ENCODE peak calls at places on chromosomes 5 and 9, in nine cellular contexts. J is tibial artery, P is heart right ventricle, H is Peyer's patch, A is RWPE1, B is GM23338, I is H9, E is endothelial cell, Q is WTC11. C is an unnamed sample.
A peak's percentile ranks its signal among the peaks of the same experiment; 100 is the strongest.

GRCh38 chr5:169778622-169779596 is 141.8 kb downstream of the DOCK2 start:
- DNase-seq in B (no peak), J (no peak), P (no peak), A (no peak), Q (no peak), H (no peak), E (no peak), I (no peak), C (no peak)

GRCh38 chr5:6716634-6717149 is 3.5 kb downstream of the TENT4A start:
- DNase-seq in A (no peak), B (no peak), Q (no peak), P (peak; percentile 2), J (peak; percentile 56), H (no peak), E (no peak), I (no peak), C (no peak)

GRCh38 chr9:84917366-84918063 is 248.0 kb downstream of the NTRK2 start:
- DNase-seq in I (no peak), E (no peak), H (peak; percentile 52), A (no peak), P (no peak), J (no peak), B (no peak), Q (no peak), C (no peak)

GRCh38 chr5:93892481-93892880 is 151.1 kb upstream of the POU5F2 start:
- DNase-seq in H (no peak), E (no peak), A (no peak), Q (no peak), B (no peak), J (no peak), P (no peak), I (no peak), C (no peak)

GRCh38 chr5:111083323-111083722 is 8.8 kb upstream of the WDR36 start:
- DNase-seq in A (no peak), E (no peak), J (no peak), B (no peak), H (no peak), Q (no peak), I (no peak), P (no peak), C (no peak)

GRCh38 chr5:143014017-143014651 is 244.0 kb downstream of the ARHGAP26 start:
- DNase-seq in B (peak; percentile 87), I (peak; percentile 81), A (no peak), P (no peak), H (no peak), E (peak; percentile 61), J (no peak), Q (peak; percentile 79), C (no peak)

GRCh38 chr5:42912184-42912766 is 100.6 kb upstream of the SELENOP start:
- DNase-seq in J (no peak), I (no peak), P (no peak), B (peak; percentile 16), A (peak; percentile 65), Q (no peak), H (peak; percentile 60), E (peak; percentile 22), C (no peak)

GRCh38 chr9:101628173-101628572 is 33.4 kb upstream of the PPP3R2 start:
- DNase-seq in E (peak; percentile 43), H (no peak), A (peak; percentile 27), P (no peak), I (no peak), B (peak; percentile 33), J (no peak), Q (no peak), C (no peak)

GRCh38 chr9:132502480-132502879 is 79.9 kb upstream of the BARHL1 start:
- DNase-seq in B (no peak), P (no peak), J (no peak), E (no peak), H (no peak), I (no peak), Q (no peak), A (no peak), C (no peak)
- TF ChIP-seq CTCF in B (peak; percentile 15), P (no peak), J (no peak), E (no peak), H (no peak), I (no peak), Q (no peak), A (no peak), C (no peak)

GRCh38 chr5:141940695-141941271 is 17.1 kb downstream of the DELE1 start:
- DNase-seq in P (peak; percentile 25), E (no peak), A (no peak), B (peak; percentile 38), H (no peak), I (no peak), J (peak; percentile 70), Q (no peak), C (no peak)
- TF ChIP-seq CTCF in P (no peak), E (no peak), A (no peak), B (peak; percentile 5), H (no peak), I (no peak), J (no peak), Q (no peak), C (peak; percentile 45)

DNA sequence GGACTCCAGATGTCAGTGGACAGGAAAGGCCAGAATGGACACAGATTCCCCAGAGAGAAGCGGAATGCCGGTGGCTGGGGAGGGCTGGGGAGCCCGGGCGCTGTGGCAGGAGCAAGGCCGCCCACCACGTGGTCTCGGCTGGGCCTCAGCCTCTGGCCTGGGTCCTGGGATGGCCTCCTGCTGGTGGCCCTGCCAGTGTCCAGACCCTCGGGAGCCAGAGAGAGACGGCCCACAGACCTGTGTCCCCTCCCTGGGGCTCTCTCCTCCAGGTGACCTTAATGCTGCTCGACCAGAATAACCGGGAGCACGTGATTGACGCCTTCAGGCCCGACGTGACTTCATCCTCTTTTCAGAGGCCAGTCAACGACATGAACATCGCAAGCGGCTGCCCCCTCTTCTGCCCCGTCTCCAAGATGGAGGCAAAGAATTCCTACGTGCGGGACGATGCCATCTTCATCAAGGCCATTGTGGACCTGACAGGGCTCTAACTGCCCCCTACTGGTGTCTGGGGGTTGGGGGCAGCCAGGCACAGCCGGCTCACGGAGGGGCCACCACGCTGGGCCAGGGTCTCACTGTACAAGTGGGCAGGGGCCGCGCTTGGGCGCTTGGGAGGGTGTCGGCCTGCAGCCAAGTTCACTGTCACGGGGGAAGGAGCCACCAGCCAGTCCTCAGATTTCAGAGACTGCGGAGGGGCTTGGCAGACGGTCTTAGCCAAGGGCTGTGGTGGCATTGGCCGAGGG is 19.0 kb downstream of the FBXW5 start:
- DNase-seq in P (peak; percentile 74), Q (no peak), H (no peak), B (no peak), A (no peak), I (peak; percentile 32), E (no peak), J (peak; percentile 83), C (no peak)
- TF ChIP-seq CTCF in P (no peak), Q (no peak), H (no peak), B (peak; percentile 44), A (no peak), I (no peak), E (no peak), J (no peak), C (no peak)

DNA sequence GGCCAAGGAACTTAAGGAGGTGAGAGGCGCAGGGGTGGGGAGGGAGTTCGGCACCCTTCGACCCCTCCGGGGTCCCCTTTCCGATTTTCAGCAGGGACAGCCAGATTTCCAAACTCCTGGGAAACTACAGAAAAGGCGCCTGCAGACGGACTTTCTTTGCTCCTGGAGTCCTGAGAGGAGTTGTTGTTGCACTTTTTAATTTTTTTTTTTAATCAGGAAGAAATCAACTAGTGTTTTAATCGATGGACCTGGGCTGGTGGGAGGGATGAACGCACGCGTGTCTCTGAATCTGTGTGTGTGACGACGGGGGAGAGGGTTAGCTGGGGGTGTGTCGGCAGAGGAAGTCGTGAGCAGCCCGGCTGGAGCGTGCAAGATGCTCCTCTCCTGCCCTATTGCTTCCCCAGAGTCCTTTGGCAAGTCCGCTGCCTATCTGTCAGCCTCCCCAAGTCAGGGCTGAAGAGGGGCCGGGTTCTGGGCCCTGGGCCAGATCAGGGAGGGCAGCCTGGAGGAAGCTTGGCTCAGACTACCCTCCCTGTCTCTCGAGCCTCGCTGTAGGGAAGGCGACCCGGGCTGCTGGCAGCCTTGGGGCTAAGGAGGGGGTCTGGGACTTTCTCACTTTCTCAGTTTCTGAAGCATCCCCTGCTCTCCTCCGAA is 654 bp downstream of the PRR16 start:
- DNase-seq in A (peak; percentile 27), E (peak; percentile 25), I (peak; percentile 60), Q (peak; percentile 35), H (peak; percentile 50), J (peak; percentile 78), B (peak; percentile 51), P (peak; percentile 41), C (no peak)
- TF ChIP-seq CTCF in A (no peak), E (no peak), I (no peak), Q (no peak), H (no peak), J (no peak), B (no peak), P (no peak), C (no peak)

GRCh38 chr9:131273146-131273545 is 3.2 kb downstream of the FAM78A start:
- DNase-seq in J (no peak), A (no peak), B (no peak), P (peak; percentile 85), I (peak; percentile 34), E (no peak), H (no peak), Q (no peak), C (no peak)
- TF ChIP-seq CTCF in J (no peak), A (no peak), B (no peak), P (no peak), I (no peak), E (no peak), H (no peak), Q (no peak), C (no peak)

GRCh38 chr5:133952729-133953567 is 15.5 kb downstream of the C5orf15 start:
- DNase-seq in A (no peak), Q (no peak), J (peak; percentile 93), P (peak; percentile 82), H (peak; percentile 65), E (no peak), I (no peak), B (no peak), C (peak; percentile 70)
- TF ChIP-seq CTCF in A (no peak), Q (no peak), J (no peak), P (no peak), H (no peak), E (no peak), I (no peak), B (no peak), C (no peak)